ENCODE peak calls at places on chromosome X, in ten cellular contexts. B is cardiac muscle cell, C is mucosa of descending colon, F is OCI-LY7, X is small intestine, I is fibroblast of lung, Z is GM23248, Q is cardiac fibroblast, U is epithelial cell of proximal tubule, J is K562. S is an unnamed sample.

GRCh38 chrX:154775611-154776349 is 13.1 kb downstream of the DKC1 start:
- DNase-seq in B (peak; percentile 53), C (no peak), F (no peak), X (peak; percentile 6), I (no peak), Z (peak; percentile 71), Q (peak; percentile 48), U (peak; percentile 52), J (peak; percentile 67), S (peak; percentile 59)

GRCh38 chrX:108353452-108353851 is 84.8 kb downstream of the COL4A6 start:
- DNase-seq in B (no peak), C (no peak), F (no peak), X (no peak), I (no peak), Z (no peak), Q (no peak), U (no peak), J (no peak), S (no peak)

GRCh38 chrX:27186671-27187070 is 276.5 kb downstream of the PPP4R3C start:
- DNase-seq in B (peak; percentile 28), C (no peak), F (peak; percentile 30), X (no peak), I (peak; percentile 51), Z (peak; percentile 45), Q (peak; percentile 36), U (peak; percentile 1), J (peak; percentile 37), S (peak; percentile 1)

GRCh38 chrX:102546818-102547493 is 30.4 kb upstream of the TMSB15A start:
- DNase-seq in B (no peak), C (no peak), F (no peak), X (no peak), I (peak; percentile 0), Z (no peak), Q (no peak), U (no peak), J (no peak), S (no peak)

GRCh38 chrX:134172588-134173259 is 64.3 kb upstream of the CCDC160 start:
- DNase-seq in B (peak; percentile 60), C (peak; percentile 31), F (no peak), X (peak; percentile 11), I (peak; percentile 15), Z (peak; percentile 17), Q (peak; percentile 2), U (no peak), J (no peak), S (peak; percentile 4)

GRCh38 chrX:13270360-13270759 is 49.5 kb downstream of the ATXN3L start:
- DNase-seq in B (no peak), C (no peak), F (no peak), X (no peak), I (no peak), Z (no peak), Q (no peak), U (no peak), J (no peak), S (no peak)

GRCh38 chrX:153878969-153879653 is 6.9 kb downstream of the L1CAM start:
- DNase-seq in B (peak; percentile 12), C (no peak), F (no peak), X (no peak), I (no peak), Z (no peak), Q (no peak), U (no peak), J (no peak), S (no peak)

GRCh38 chrX:134537179-134537945 is 77.4 kb downstream of the HPRT1 start:
- DNase-seq in B (no peak), C (peak; percentile 63), F (no peak), X (peak; percentile 92), I (peak; percentile 63), Z (peak; percentile 73), Q (peak; percentile 82), U (no peak), J (peak; percentile 47), S (no peak)

GRCh38 chrX:46477435-46477834 is 67.8 kb downstream of the ZNF674 start:
- DNase-seq in B (no peak), C (no peak), F (no peak), X (no peak), I (peak; percentile 34), Z (peak; percentile 2), Q (peak; percentile 62), U (no peak), J (no peak), S (no peak)

GRCh38 chrX:103688949-103689348 is 2.5 kb upstream of the MORF4L2 start:
- DNase-seq in B (peak; percentile 66), C (no peak), F (peak; percentile 59), X (peak; percentile 37), I (peak; percentile 60), Z (peak; percentile 66), Q (peak; percentile 63), U (no peak), J (peak; percentile 25), S (no peak)

GRCh38 chrX:56813318-56813837 is 84.3 kb downstream of the NBDY start:
- DNase-seq in B (no peak), C (no peak), F (no peak), X (no peak), I (peak; percentile 51), Z (peak; percentile 91), Q (peak; percentile 85), U (no peak), J (peak; percentile 46), S (no peak)

GRCh38 chrX:140492360-140492994 is 12.4 kb downstream of the SOX3 start:
- DNase-seq in B (no peak), C (no peak), F (no peak), X (no peak), I (no peak), Z (no peak), Q (no peak), U (no peak), J (no peak), S (no peak)

DNA sequence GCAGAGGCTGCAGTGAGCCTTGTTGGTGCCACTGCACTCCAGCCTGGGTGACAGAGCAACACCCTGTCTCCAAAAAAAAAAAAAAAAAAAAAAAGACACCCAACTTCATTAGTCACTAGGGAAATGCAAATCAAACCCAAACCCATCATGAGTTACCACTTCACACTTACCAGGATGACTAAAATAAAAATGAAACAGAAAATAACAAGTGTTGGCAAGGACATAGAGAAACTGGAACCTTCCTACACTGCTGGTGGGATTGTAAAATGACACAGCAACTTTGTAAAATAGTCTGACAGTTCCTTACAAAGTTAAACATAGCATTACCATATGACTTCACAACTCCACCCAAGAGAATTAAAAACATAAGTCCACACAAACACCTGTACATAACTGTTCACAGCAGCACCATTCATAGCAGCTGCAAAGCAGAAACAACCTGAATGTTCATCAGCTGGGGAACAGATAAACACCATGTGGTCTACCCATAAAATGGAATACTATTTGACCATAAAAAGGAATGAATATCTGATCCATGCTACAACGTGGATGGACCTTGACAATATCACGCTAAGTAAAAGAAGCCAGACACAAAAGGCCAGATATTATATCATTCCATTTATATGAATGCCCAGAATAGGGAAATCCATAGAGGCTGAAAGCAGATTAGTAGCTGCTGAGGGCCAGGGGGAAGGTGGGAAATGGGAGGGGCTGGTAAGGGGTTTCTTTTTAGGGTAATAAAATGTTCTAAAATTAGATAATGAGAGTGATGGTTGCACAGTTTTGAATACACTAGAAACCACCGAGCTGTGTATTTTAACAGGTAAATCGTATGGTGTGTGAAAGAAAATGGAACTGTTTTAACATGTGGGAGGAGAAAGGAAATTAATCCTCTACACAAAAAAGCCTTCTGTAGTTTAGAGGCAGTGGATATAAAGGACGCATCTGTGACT is 18.3 kb downstream of the CD99L2 start:
- DNase-seq in B (no peak), C (no peak), F (no peak), X (no peak), I (no peak), Z (no peak), Q (no peak), U (no peak), J (no peak), S (no peak)
- H3K4me3 ChIP-seq in B (no peak overlapping the region), C (no peak overlapping the region), F (no peak overlapping the region), X (no peak overlapping the region), I (no peak overlapping the region), Z (no peak overlapping the region), Q (no peak overlapping the region), U (no peak overlapping the region), J (no peak overlapping the region), S (no peak overlapping the region)

GRCh38 chrX:119389214-119389613 is 9.9 kb upstream of the SLC25A43 start:
- DNase-seq in B (no peak), C (no peak), F (no peak), X (peak; percentile 85), I (no peak), Z (no peak), Q (no peak), U (no peak), J (no peak), S (no peak)
- H3K4me3 ChIP-seq in B (no peak overlapping the region), C (no peak overlapping the region), F (no peak overlapping the region), X (no peak overlapping the region), I (no peak overlapping the region), Z (no peak overlapping the region), Q (no peak overlapping the region), U (peak overlapping the region; percentile 7), J (no peak overlapping the region), S (no peak overlapping the region)

GRCh38 chrX:137033774-137034507 is at the start of gene GPR101:
- DNase-seq in B (peak; percentile 32), C (no peak), F (no peak), X (no peak), I (no peak), Z (peak; percentile 13), Q (no peak), U (no peak), J (no peak), S (no peak)
- H3K4me3 ChIP-seq in B (peak within 1 kb of the TSS; percentile 15), C (no peak within 1 kb of the TSS), F (no peak within 1 kb of the TSS), X (no peak within 1 kb of the TSS), I (no peak within 1 kb of the TSS), Z (no peak within 1 kb of the TSS), Q (no peak within 1 kb of the TSS), U (no peak within 1 kb of the TSS), J (no peak within 1 kb of the TSS), S (no peak within 1 kb of the TSS)

GRCh38 chrX:66035667-66036066 is 4.2 kb downstream of the VSIG4 start:
- DNase-seq in B (no peak), C (no peak), F (no peak), X (no peak), I (no peak), Z (no peak), Q (no peak), U (no peak), J (no peak), S (no peak)

GRCh38 chrX:66028936-66029335 is 10.9 kb downstream of the VSIG4 start:
- DNase-seq in B (no peak), C (no peak), F (no peak), X (no peak), I (no peak), Z (no peak), Q (no peak), U (no peak), J (no peak), S (no peak)

GRCh38 chrX:66030505-66031317 is 9.2 kb downstream of the VSIG4 start:
- DNase-seq in B (peak; percentile 15), C (no peak), F (peak; percentile 55), X (peak; percentile 24), I (no peak), Z (peak; percentile 46), Q (peak; percentile 15), U (no peak), J (peak; percentile 82), S (no peak)
- H3K4me3 ChIP-seq in B (no peak overlapping the region), C (no peak overlapping the region), F (no peak overlapping the region), X (no peak overlapping the region), I (no peak overlapping the region), Z (no peak overlapping the region), Q (no peak overlapping the region), U (no peak overlapping the region), J (peak overlapping the region; percentile 15), S (no peak overlapping the region)

GRCh38 chrX:1059576-1060561 is 152.6 kb downstream of the CRLF2 start:
- DNase-seq in B (no peak), C (no peak), F (no peak), X (no peak), I (no peak), Z (no peak), Q (no peak), U (no peak), J (peak; percentile 30), S (no peak)
- H3K4me3 ChIP-seq in B (no peak overlapping the region), C (no peak overlapping the region), F (no peak overlapping the region), X (no peak overlapping the region), I (no peak overlapping the region), Z (no peak overlapping the region), Q (no peak overlapping the region), U (no peak overlapping the region), J (peak overlapping the region; percentile 16), S (no peak overlapping the region)

S was measured in MG63.